ENCODE peak calls at places on chromosomes 13 and 19, in five cellular contexts. Z is fibroblast of the aortic adventitia, W is posterior cingulate gyrus, E is SK-N-SH, F is left colon. R is an unnamed sample.
A peak's percentile ranks its signal among the peaks of the same experiment; 100 is the strongest.

GRCh38 chr19:46390866-46391265 is 22.5 kb downstream of the CCDC8 start:
- DNase-seq in E (no peak), W (no peak), F (no peak), Z (peak; percentile 85), R (no peak)

GRCh38 chr19:32351807-32352630 is 6.6 kb downstream of the ZNF507 start:
- DNase-seq in W (no peak), F (no peak), E (no peak), Z (peak; percentile 69), R (no peak)

GRCh38 chr13:56888455-56888854 is 252.3 kb upstream of the PRR20A start:
- DNase-seq in F (no peak), E (no peak), W (no peak), Z (no peak), R (no peak)

GRCh38 chr13:51585696-51586095 is 1.4 kb downstream of the WDFY2 start:
- DNase-seq in E (no peak), F (no peak), Z (peak; percentile 45), W (no peak), R (no peak)

GRCh38 chr13:107170270-107170931 is 602.5 kb upstream of the ARGLU1 start:
- DNase-seq in F (no peak), Z (no peak), W (no peak), E (peak; percentile 57), R (no peak)

GRCh38 chr13:26074706-26075105 is 22.9 kb upstream of the SHISA2 start:
- DNase-seq in E (no peak), F (no peak), Z (peak; percentile 8), W (no peak), R (no peak)

GRCh38 chr19:48997972-48998371 is 4.3 kb downstream of the RUVBL2 start:
- DNase-seq in W (no peak), F (no peak), E (peak; percentile 69), Z (peak; percentile 46), R (peak; percentile 92)

GRCh38 chr13:34025746-34026145 is 207.8 kb downstream of the RFC3 start:
- DNase-seq in W (no peak), F (no peak), Z (peak; percentile 94), E (no peak), R (no peak)

GRCh38 chr19:10744222-10744847 is 26.5 kb downstream of the DNM2 start:
- DNase-seq in W (no peak), F (peak; percentile 64), Z (no peak), E (no peak), R (no peak)

GRCh38 chr19:18895828-18896341 is at the start of gene CERS1:
- DNase-seq in Z (no peak), E (peak; percentile 95), F (no peak), W (peak; percentile 71), R (peak; percentile 48)

GRCh38 chr19:7970716-7971448 is 27.4 kb upstream of the TIMM44 start:
- DNase-seq in E (peak; percentile 81), W (peak; percentile 44), Z (peak; percentile 30), F (no peak), R (peak; percentile 85)

GRCh38 chr19:22605275-22606211 is 28.6 kb upstream of the ZNF492 start:
- DNase-seq in Z (no peak), W (no peak), F (no peak), E (no peak), R (no peak)

GRCh38 chr19:28869459-28869858 is 343.5 kb downstream of the UQCRFS1 start:
- DNase-seq in W (no peak), E (no peak), F (no peak), Z (no peak), R (no peak)

GRCh38 chr19:17889609-17890214 is 18.0 kb downstream of the SLC5A5 start:
- DNase-seq in W (no peak), E (no peak), Z (peak; percentile 59), F (no peak), R (peak; percentile 80)

GRCh38 chr19:4524808-4525562 is 6.7 kb upstream of the PLIN4 start:
- DNase-seq in E (peak; percentile 79), Z (peak; percentile 37), F (no peak), W (peak; percentile 37), R (peak; percentile 87)

GRCh38 chr13:39377699-39378098 is 225.3 kb downstream of the LHFPL6 start:
- DNase-seq in E (no peak), F (no peak), Z (no peak), W (no peak), R (no peak)